ENCODE peak calls at places on chromosomes 5 and 9, in eight cellular contexts. T, Q, W, N, O, B, G and L are unnamed samples.

GRCh38 chr9:122381206-122381950 is 10.6 kb downstream of the PTGS1 start:
- DNase-seq in T (no peak), Q (no peak), W (no peak), N (no peak), O (no peak), B (no peak), G (no peak), L (no peak)

GRCh38 chr9:127942152-127943010 is 4.7 kb upstream of the DPM2 start:
- DNase-seq in T (peak), Q (no peak), W (peak), N (no peak), O (peak), B (peak), G (peak), L (no peak)

GRCh38 chr9:130932220-130933069 is 6.6 kb downstream of the FIBCD1 start:
- DNase-seq in T (no peak), Q (no peak), W (peak), N (no peak), O (no peak), B (no peak), G (no peak), L (no peak)

GRCh38 chr9:135582966-135583685 is 21.6 kb downstream of the PAEP start:
- DNase-seq in T (no peak), Q (no peak), W (no peak), N (no peak), O (no peak), B (no peak), G (no peak), L (no peak)

GRCh38 chr5:139740993-139741672 is 54.5 kb upstream of the PSD2 start:
- DNase-seq in T (no peak), Q (no peak), W (no peak), N (no peak), O (no peak), B (no peak), G (no peak), L (no peak)

GRCh38 chr5:1446602-1447343 is 1.5 kb upstream of the SLC6A3 start:
- DNase-seq in T (no peak), Q (no peak), W (no peak), N (no peak), O (no peak), B (no peak), G (no peak), L (no peak)

GRCh38 chr5:4700082-4700481 is 440.0 kb upstream of the ADAMTS16 start:
- DNase-seq in T (no peak), Q (peak), W (peak), N (no peak), O (peak), B (peak), G (no peak), L (no peak)

GRCh38 chr9:77606526-77606925 is 41.6 kb downstream of the GNA14 start:
- DNase-seq in T (no peak), Q (no peak), W (no peak), N (no peak), O (no peak), B (no peak), G (no peak), L (no peak)

GRCh38 chr5:89397096-89397495 is 514.1 kb upstream of the MEF2C start:
- DNase-seq in T (no peak), Q (no peak), W (no peak), N (no peak), O (no peak), B (no peak), G (no peak), L (no peak)

GRCh38 chr5:2898661-2899060 is 147.2 kb upstream of the IRX2 start:
- DNase-seq in T (no peak), Q (no peak), W (no peak), N (no peak), O (no peak), B (no peak), G (no peak), L (no peak)